ENCODE peak calls at places on chromosomes 12 and 14, in seven cellular contexts. R, Y, X, L, P, T and H are unnamed samples.

GRCh38 chr14:65156568-65157366 is 54.5 kb upstream of the MAX start:
- DNase-seq in L (no peak), P (no peak), T (peak), X (peak), Y (peak), R (no peak), H (peak)

GRCh38 chr14:68962681-68963080 is 16.4 kb downstream of the ACTN1 start:
- DNase-seq in L (no peak), T (no peak), P (no peak), R (no peak), X (no peak), Y (no peak), H (no peak)

GRCh38 chr12:70309348-70309747 is 56.7 kb upstream of the KCNMB4 start:
- DNase-seq in T (no peak), R (no peak), Y (no peak), L (no peak), X (no peak), P (no peak), H (no peak)

GRCh38 chr14:86405250-86405649 is 875.3 kb downstream of the FLRT2 start:
- DNase-seq in T (peak), X (no peak), Y (no peak), P (no peak), R (no peak), L (no peak), H (no peak)

GRCh38 chr12:51886021-51886710 is 1.7 kb upstream of the ANKRD33 start:
- DNase-seq in T (peak), R (no peak), P (peak), Y (peak), X (peak), L (no peak), H (peak)

GRCh38 chr12:129903092-129903945 is 506 bp downstream of the TMEM132D start:
- DNase-seq in L (no peak), T (no peak), Y (no peak), X (no peak), P (no peak), R (no peak), H (no peak)

GRCh38 chr12:65522956-65523857 is 244.7 kb downstream of the MSRB3 start:
- DNase-seq in Y (peak), X (no peak), R (no peak), P (no peak), T (peak), L (no peak), H (no peak)

GRCh38 chr12:54217774-54218221 is 29.0 kb upstream of the SMUG1 start:
- DNase-seq in R (no peak), Y (peak), P (no peak), X (no peak), L (peak), T (peak), H (no peak)

GRCh38 chr14:73567951-73568885 is 795 bp upstream of the ACOT2 start:
- DNase-seq in T (peak), L (no peak), R (no peak), P (no peak), Y (peak), X (no peak), H (no peak)

GRCh38 chr12:10033783-10034381 is 3.4 kb downstream of the CLEC9A start:
- DNase-seq in X (peak), R (no peak), L (no peak), Y (peak), P (no peak), T (no peak), H (no peak)

GRCh38 chr12:22535478-22535877 is 8.9 kb downstream of the C2CD5 start:
- DNase-seq in R (no peak), Y (no peak), T (no peak), L (no peak), P (no peak), X (no peak), H (no peak)

GRCh38 chr14:61502459-61503093 is 181.2 kb downstream of the PRKCH start:
- DNase-seq in P (no peak), Y (no peak), R (no peak), X (no peak), L (no peak), T (no peak), H (no peak)